ENCODE peak calls at places on chromosomes 13 and 19, in eight cellular contexts. W is SK-N-SH; G is fibroblast of pulmonary artery; U is stimulated activated CD4-positive, alpha-beta T cell treated with anti-CD3 and anti-CD28 coated beads, Interleukin-1b, Interleukin-23, amount 100 ng/mL, for 48 hours; A is left ventricle myocardium superior; C is GM13976; X is NCI-H510A; Z is AG04450. N is an unnamed sample.

GRCh38 chr13:107942030-107942617 is 273.2 kb downstream of the LIG4 start:
- DNase-seq in W (no peak), G (no peak), U (no peak), A (no peak), C (no peak), X (no peak), Z (no peak), N (no peak)

GRCh38 chr19:58566989-58567388 is 6.1 kb downstream of the MZF1 start:
- DNase-seq in W (no peak), G (no peak), U (no peak), A (no peak), C (no peak), X (no peak), Z (no peak), N (no peak)

GRCh38 chr13:59276436-59276835 is 887.3 kb downstream of the DIAPH3 start:
- DNase-seq in W (no peak), G (no peak), U (no peak), A (no peak), C (no peak), X (no peak), Z (no peak), N (no peak)

GRCh38 chr13:28583661-28584091 is 75.3 kb upstream of the POMP start:
- DNase-seq in W (peak; percentile 9), G (no peak), U (no peak), A (no peak), C (no peak), X (no peak), Z (no peak), N (no peak)

GRCh38 chr19:16506961-16507360 is 10.8 kb downstream of the C19orf44 start:
- DNase-seq in W (no peak), G (no peak), U (no peak), A (no peak), C (no peak), X (no peak), Z (no peak), N (no peak)

GRCh38 chr13:44068169-44068568 is 188.5 kb downstream of the LACC1 start:
- DNase-seq in W (no peak), G (peak; percentile 27), U (no peak), A (no peak), C (no peak), X (no peak), Z (no peak), N (no peak)

GRCh38 chr19:47209323-47210179 is 21.4 kb downstream of the BBC3 start:
- DNase-seq in W (no peak), G (no peak), U (no peak), A (peak; percentile 48), C (no peak), X (no peak), Z (peak; percentile 57), N (no peak)

GRCh38 chr19:37251308-37252229 is 33.6 kb downstream of the ZNF383 start:
- DNase-seq in W (peak; percentile 92), G (peak; percentile 95), U (peak; percentile 27), A (peak; percentile 90), C (peak; percentile 76), X (peak; percentile 93), Z (peak; percentile 83), N (peak; percentile 95)

GRCh38 chr13:35789335-35790166 is 313.1 kb upstream of the MAB21L1 start:
- DNase-seq in W (no peak), G (peak; percentile 69), U (no peak), A (no peak), C (peak; percentile 21), X (no peak), Z (no peak), N (no peak)

GRCh38 chr13:66195238-66195637 is 1034.9 kb downstream of the PCDH9 start:
- DNase-seq in W (no peak), G (no peak), U (no peak), A (no peak), C (no peak), X (no peak), Z (no peak), N (no peak)

GRCh38 chr13:80141114-80141849 is 199.6 kb downstream of the SPRY2 start:
- DNase-seq in W (no peak), G (peak; percentile 94), U (no peak), A (peak; percentile 73), C (no peak), X (no peak), Z (peak; percentile 44), N (no peak)

GRCh38 chr19:3546119-3546518 is 7.1 kb downstream of the TEKTIP1 start:
- DNase-seq in W (no peak), G (no peak), U (no peak), A (no peak), C (no peak), X (no peak), Z (no peak), N (no peak)

GRCh38 chr19:48354332-48354992 is 9.3 kb downstream of the TMEM143 start:
- DNase-seq in W (no peak), G (no peak), U (no peak), A (no peak), C (no peak), X (no peak), Z (no peak), N (peak; percentile 43)

GRCh38 chr19:36916991-36917390 is 859 bp downstream of the ZNF568 start:
- DNase-seq in W (peak; percentile 58), G (peak; percentile 38), U (no peak), A (no peak), C (no peak), X (no peak), Z (no peak), N (no peak)

GRCh38 chr19:58154287-58154678 is 3.7 kb upstream of the ZNF329 start:
- DNase-seq in W (no peak), G (peak; percentile 57), U (no peak), A (peak; percentile 64), C (peak; percentile 22), X (no peak), Z (no peak), N (no peak)

GRCh38 chr19:38836438-38837303 is 5.1 kb upstream of the ECH1 start:
- DNase-seq in W (no peak), G (no peak), U (no peak), A (no peak), C (no peak), X (no peak), Z (no peak), N (no peak)

GRCh38 chr13:111156421-111156820 is 41.3 kb downstream of the ARHGEF7 start:
- DNase-seq in W (no peak), G (peak; percentile 4), U (no peak), A (no peak), C (no peak), X (no peak), Z (no peak), N (no peak)

GRCh38 chr19:1119475-1120217 is 15.9 kb downstream of the GPX4 start:
- DNase-seq in W (no peak), G (no peak), U (no peak), A (peak; percentile 28), C (no peak), X (no peak), Z (no peak), N (no peak)

GRCh38 chr13:79736356-79736755 is 255.4 kb downstream of the NDFIP2 start:
- DNase-seq in W (no peak), G (no peak), U (no peak), A (no peak), C (no peak), X (no peak), Z (no peak), N (no peak)

N was measured in brain pericyte.